ENCODE peak calls at places on chromosomes 4 and X, in five cellular contexts. One of them, this sample, is unnamed.

GRCh38 chr4:163343604-163344146 is at the start of gene NPY5R:
- DNase-seq in astrocyte of the spinal cord: no peak
- DNase-seq in GM23338: peak
- DNase-seq in CD4-positive, CD25-positive, alpha-beta regulatory T cell: no peak
- DNase-seq in ovary: no peak
- DNase-seq in this sample: no peak

GRCh38 chrX:149825424-149825823 is 43.7 kb downstream of the MAGEA9 start:
- DNase-seq in astrocyte of the spinal cord: no peak
- DNase-seq in GM23338: peak
- DNase-seq in CD4-positive, CD25-positive, alpha-beta regulatory T cell: no peak
- DNase-seq in ovary: no peak
- DNase-seq in this sample: peak

GRCh38 chrX:116267511-116268040 is 97.0 kb downstream of the AGTR2 start:
- DNase-seq in astrocyte of the spinal cord: peak
- DNase-seq in GM23338: no peak
- DNase-seq in CD4-positive, CD25-positive, alpha-beta regulatory T cell: no peak
- DNase-seq in ovary: no peak
- DNase-seq in this sample: no peak

GRCh38 chr4:168541608-168541953 is 44.7 kb downstream of the PALLD start:
- DNase-seq in astrocyte of the spinal cord: peak
- DNase-seq in GM23338: no peak
- DNase-seq in CD4-positive, CD25-positive, alpha-beta regulatory T cell: no peak
- DNase-seq in ovary: no peak
- DNase-seq in this sample: no peak

GRCh38 chr4:15451181-15451865 is 18.4 kb upstream of the CC2D2A start:
- DNase-seq in astrocyte of the spinal cord: peak
- DNase-seq in GM23338: no peak
- DNase-seq in CD4-positive, CD25-positive, alpha-beta regulatory T cell: no peak
- DNase-seq in ovary: no peak
- DNase-seq in this sample: no peak

GRCh38 chr4:80197601-80198444 is 520 bp downstream of the PRDM8 start:
- DNase-seq in astrocyte of the spinal cord: no peak
- DNase-seq in GM23338: peak
- DNase-seq in CD4-positive, CD25-positive, alpha-beta regulatory T cell: no peak
- DNase-seq in ovary: peak
- DNase-seq in this sample: no peak

GRCh38 chrX:258291-259040 is 22.7 kb upstream of the PLCXD1 start:
- DNase-seq in astrocyte of the spinal cord: no peak
- DNase-seq in GM23338: no peak
- DNase-seq in CD4-positive, CD25-positive, alpha-beta regulatory T cell: no peak
- DNase-seq in ovary: no peak
- DNase-seq in this sample: no peak

GRCh38 chr4:119632216-119632615 is 3.6 kb upstream of the PDE5A start:
- DNase-seq in astrocyte of the spinal cord: peak
- DNase-seq in GM23338: no peak
- DNase-seq in CD4-positive, CD25-positive, alpha-beta regulatory T cell: no peak
- DNase-seq in ovary: no peak
- DNase-seq in this sample: no peak

GRCh38 chr4:40587826-40588225 is 41.8 kb downstream of the RBM47 start:
- DNase-seq in astrocyte of the spinal cord: peak
- DNase-seq in GM23338: no peak
- DNase-seq in CD4-positive, CD25-positive, alpha-beta regulatory T cell: no peak
- DNase-seq in ovary: no peak
- DNase-seq in this sample: no peak

GRCh38 chr4:145625677-145626622 is 6.8 kb downstream of the MMAA start:
- DNase-seq in astrocyte of the spinal cord: no peak
- DNase-seq in GM23338: no peak
- DNase-seq in CD4-positive, CD25-positive, alpha-beta regulatory T cell: no peak
- DNase-seq in ovary: no peak
- DNase-seq in this sample: peak

GRCh38 chr4:26452565-26453531 is 37.4 kb downstream of the CCKAR start:
- DNase-seq in astrocyte of the spinal cord: no peak
- DNase-seq in GM23338: peak
- DNase-seq in CD4-positive, CD25-positive, alpha-beta regulatory T cell: no peak
- DNase-seq in ovary: no peak
- DNase-seq in this sample: no peak

GRCh38 chr4:140743194-140743931 is 12.8 kb downstream of the TBC1D9 start:
- DNase-seq in astrocyte of the spinal cord: peak
- DNase-seq in GM23338: peak
- DNase-seq in CD4-positive, CD25-positive, alpha-beta regulatory T cell: no peak
- DNase-seq in ovary: no peak
- DNase-seq in this sample: peak

GRCh38 chr4:41428205-41428940 is 109.6 kb upstream of the LIMCH1 start:
- DNase-seq in astrocyte of the spinal cord: no peak
- DNase-seq in GM23338: no peak
- DNase-seq in CD4-positive, CD25-positive, alpha-beta regulatory T cell: no peak
- DNase-seq in ovary: no peak
- DNase-seq in this sample: no peak

GRCh38 chr4:153341575-153342090 is 2.9 kb upstream of the MND1 start:
- DNase-seq in astrocyte of the spinal cord: no peak
- DNase-seq in GM23338: no peak
- DNase-seq in CD4-positive, CD25-positive, alpha-beta regulatory T cell: no peak
- DNase-seq in ovary: no peak
- DNase-seq in this sample: peak

GRCh38 chr4:156298230-156298629 is 344.6 kb upstream of the CTSO start:
- DNase-seq in astrocyte of the spinal cord: peak
- DNase-seq in GM23338: peak
- DNase-seq in CD4-positive, CD25-positive, alpha-beta regulatory T cell: no peak
- DNase-seq in ovary: no peak
- DNase-seq in this sample: no peak

GRCh38 chr4:55186123-55186522 is 60.7 kb upstream of the KDR start:
- DNase-seq in astrocyte of the spinal cord: no peak
- DNase-seq in GM23338: peak
- DNase-seq in CD4-positive, CD25-positive, alpha-beta regulatory T cell: no peak
- DNase-seq in ovary: no peak
- DNase-seq in this sample: no peak

GRCh38 chr4:38606587-38606905 is 57.5 kb upstream of the KLF3 start:
- DNase-seq in astrocyte of the spinal cord: no peak
- DNase-seq in GM23338: no peak
- DNase-seq in CD4-positive, CD25-positive, alpha-beta regulatory T cell: no peak
- DNase-seq in ovary: no peak
- DNase-seq in this sample: no peak

GRCh38 chr4:56976283-56976877 is 1.0 kb downstream of the NOA1 start:
- DNase-seq in astrocyte of the spinal cord: no peak
- DNase-seq in GM23338: peak
- DNase-seq in CD4-positive, CD25-positive, alpha-beta regulatory T cell: no peak
- DNase-seq in ovary: peak
- DNase-seq in this sample: peak

GRCh38 chr4:161813889-161814288 is 349.9 kb downstream of the FSTL5 start:
- DNase-seq in astrocyte of the spinal cord: no peak
- DNase-seq in GM23338: no peak
- DNase-seq in CD4-positive, CD25-positive, alpha-beta regulatory T cell: no peak
- DNase-seq in ovary: no peak
- DNase-seq in this sample: no peak

GRCh38 chr4:177809786-177810185 is 367.5 kb upstream of the AGA start:
- DNase-seq in astrocyte of the spinal cord: no peak
- DNase-seq in GM23338: no peak
- DNase-seq in CD4-positive, CD25-positive, alpha-beta regulatory T cell: no peak
- DNase-seq in ovary: no peak
- DNase-seq in this sample: no peak

GRCh38 chr4:138334346-138335016 is 92.3 kb upstream of the SLC7A11 start:
- DNase-seq in astrocyte of the spinal cord: no peak
- DNase-seq in GM23338: no peak
- DNase-seq in CD4-positive, CD25-positive, alpha-beta regulatory T cell: no peak
- DNase-seq in ovary: no peak
- DNase-seq in this sample: no peak

GRCh38 chr4:7296661-7297335 is 104.5 kb downstream of the SORCS2 start:
- DNase-seq in astrocyte of the spinal cord: no peak
- DNase-seq in GM23338: no peak
- DNase-seq in CD4-positive, CD25-positive, alpha-beta regulatory T cell: no peak
- DNase-seq in ovary: no peak
- DNase-seq in this sample: no peak

GRCh38 chr4:123651127-123651526 is 254.5 kb downstream of the SPRY1 start:
- DNase-seq in astrocyte of the spinal cord: no peak
- DNase-seq in GM23338: no peak
- DNase-seq in CD4-positive, CD25-positive, alpha-beta regulatory T cell: no peak
- DNase-seq in ovary: no peak
- DNase-seq in this sample: no peak

GRCh38 chr4:2416564-2417195 is 1.8 kb downstream of the ZFYVE28 start:
- DNase-seq in astrocyte of the spinal cord: peak
- DNase-seq in GM23338: peak
- DNase-seq in CD4-positive, CD25-positive, alpha-beta regulatory T cell: no peak
- DNase-seq in ovary: no peak
- DNase-seq in this sample: peak

GRCh38 chr4:95190751-95191436 is 357.9 kb downstream of the UNC5C start:
- DNase-seq in astrocyte of the spinal cord: no peak
- DNase-seq in GM23338: no peak
- DNase-seq in CD4-positive, CD25-positive, alpha-beta regulatory T cell: no peak
- DNase-seq in ovary: no peak
- DNase-seq in this sample: no peak

GRCh38 chr4:168167714-168168284 is 75.5 kb downstream of the ANXA10 start:
- DNase-seq in astrocyte of the spinal cord: peak
- DNase-seq in GM23338: no peak
- DNase-seq in CD4-positive, CD25-positive, alpha-beta regulatory T cell: no peak
- DNase-seq in ovary: no peak
- DNase-seq in this sample: no peak

GRCh38 chr4:36385951-36386561 is 104.6 kb downstream of the DTHD1 start:
- DNase-seq in astrocyte of the spinal cord: no peak
- DNase-seq in GM23338: no peak
- DNase-seq in CD4-positive, CD25-positive, alpha-beta regulatory T cell: peak
- DNase-seq in ovary: no peak
- DNase-seq in this sample: peak

GRCh38 chr4:89514811-89515210 is 207.2 kb upstream of the GPRIN3 start:
- DNase-seq in astrocyte of the spinal cord: no peak
- DNase-seq in GM23338: no peak
- DNase-seq in CD4-positive, CD25-positive, alpha-beta regulatory T cell: no peak
- DNase-seq in ovary: no peak
- DNase-seq in this sample: no peak

GRCh38 chr4:38109896-38110295 is 149.7 kb downstream of the PTTG2 start:
- DNase-seq in astrocyte of the spinal cord: no peak
- DNase-seq in GM23338: no peak
- DNase-seq in CD4-positive, CD25-positive, alpha-beta regulatory T cell: no peak
- DNase-seq in ovary: no peak
- DNase-seq in this sample: no peak

GRCh38 chrX:110989447-110989846 is 106.5 kb upstream of the PAK3 start:
- DNase-seq in astrocyte of the spinal cord: no peak
- DNase-seq in GM23338: no peak
- DNase-seq in CD4-positive, CD25-positive, alpha-beta regulatory T cell: no peak
- DNase-seq in ovary: no peak
- DNase-seq in this sample: no peak

GRCh38 chr4:153934689-153935017 is 145.8 kb upstream of the SFRP2 start:
- DNase-seq in astrocyte of the spinal cord: no peak
- DNase-seq in GM23338: no peak
- DNase-seq in CD4-positive, CD25-positive, alpha-beta regulatory T cell: no peak
- DNase-seq in ovary: no peak
- DNase-seq in this sample: no peak

GRCh38 chr4:80142396-80143304 is 54.7 kb upstream of the PRDM8 start:
- DNase-seq in astrocyte of the spinal cord: no peak
- DNase-seq in GM23338: no peak
- DNase-seq in CD4-positive, CD25-positive, alpha-beta regulatory T cell: no peak
- DNase-seq in ovary: no peak
- DNase-seq in this sample: no peak

GRCh38 chr4:99352602-99353580 is at the start of gene ADH1C:
- DNase-seq in astrocyte of the spinal cord: no peak
- DNase-seq in GM23338: no peak
- DNase-seq in CD4-positive, CD25-positive, alpha-beta regulatory T cell: no peak
- DNase-seq in ovary: no peak
- DNase-seq in this sample: no peak

GRCh38 chrX:153708415-153708814 is 15.8 kb downstream of the BCAP31 start:
- DNase-seq in astrocyte of the spinal cord: peak
- DNase-seq in GM23338: peak
- DNase-seq in CD4-positive, CD25-positive, alpha-beta regulatory T cell: no peak
- DNase-seq in ovary: peak
- DNase-seq in this sample: peak

GRCh38 chrX:13759152-13759718 is 24.7 kb downstream of the OFD1 start:
- DNase-seq in astrocyte of the spinal cord: no peak
- DNase-seq in GM23338: no peak
- DNase-seq in CD4-positive, CD25-positive, alpha-beta regulatory T cell: no peak
- DNase-seq in ovary: no peak
- DNase-seq in this sample: peak

DNA sequence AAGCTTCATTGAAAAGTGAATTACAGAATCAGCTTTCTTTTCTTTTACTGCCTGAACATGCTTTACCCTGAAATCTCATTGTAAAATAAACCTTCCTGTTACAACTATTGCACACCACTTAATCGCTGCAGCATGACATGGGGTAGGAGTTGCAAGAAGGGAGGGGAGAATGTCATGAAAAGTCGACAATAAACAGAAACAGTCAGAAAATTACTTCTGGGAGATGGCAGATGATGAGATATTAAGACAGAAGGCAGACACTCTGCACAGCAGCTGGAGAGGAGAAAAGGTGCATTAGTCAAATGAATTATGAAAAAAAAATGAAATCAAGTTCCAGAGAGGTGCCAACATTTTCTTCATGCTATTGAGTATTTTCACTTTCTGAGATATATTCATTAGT is 287.7 kb downstream of the PCDH7 start:
- DNase-seq in astrocyte of the spinal cord: no peak
- DNase-seq in GM23338: no peak
- DNase-seq in CD4-positive, CD25-positive, alpha-beta regulatory T cell: no peak
- DNase-seq in ovary: no peak
- DNase-seq in this sample: no peak
- H3K4me3 ChIP-seq in astrocyte of the spinal cord: no peak
- H3K4me3 ChIP-seq in GM23338: no peak
- H3K4me3 ChIP-seq in CD4-positive, CD25-positive, alpha-beta regulatory T cell: no peak
- H3K4me3 ChIP-seq in ovary: no peak
- H3K4me3 ChIP-seq in this sample: no peak

DNA sequence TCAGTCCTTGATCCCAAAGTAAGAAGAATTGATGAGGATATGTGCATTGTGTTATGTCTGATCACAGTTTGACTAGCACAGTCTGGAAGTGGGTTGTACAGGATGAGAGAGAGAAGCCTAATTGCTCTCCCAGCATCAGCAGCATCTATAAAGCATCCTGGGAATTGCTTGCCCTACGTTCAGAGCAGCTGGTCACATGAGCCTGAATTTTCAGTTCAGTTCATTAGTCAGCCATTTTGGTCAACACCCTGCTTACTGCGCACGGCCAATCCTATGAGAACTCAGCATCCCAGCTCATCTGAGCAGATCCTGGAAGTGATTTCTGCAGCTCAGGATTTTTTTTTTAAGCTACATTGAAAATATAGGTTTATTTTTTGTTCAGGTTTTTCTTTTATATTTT is at the start of gene RUFY3:
- DNase-seq in astrocyte of the spinal cord: peak
- DNase-seq in GM23338: peak
- DNase-seq in CD4-positive, CD25-positive, alpha-beta regulatory T cell: no peak
- DNase-seq in ovary: peak
- DNase-seq in this sample: no peak
- H3K4me3 ChIP-seq in astrocyte of the spinal cord: peak
- H3K4me3 ChIP-seq in GM23338: no peak
- H3K4me3 ChIP-seq in CD4-positive, CD25-positive, alpha-beta regulatory T cell: no peak
- H3K4me3 ChIP-seq in ovary: peak
- H3K4me3 ChIP-seq in this sample: no peak

GRCh38 chrX:57906790-57907189 is 3.5 kb downstream of the ZXDA start:
- DNase-seq in astrocyte of the spinal cord: peak
- DNase-seq in GM23338: no peak
- DNase-seq in CD4-positive, CD25-positive, alpha-beta regulatory T cell: no peak
- DNase-seq in ovary: no peak
- DNase-seq in this sample: no peak
- H3K4me3 ChIP-seq in astrocyte of the spinal cord: no peak
- H3K4me3 ChIP-seq in GM23338: peak
- H3K4me3 ChIP-seq in CD4-positive, CD25-positive, alpha-beta regulatory T cell: peak
- H3K4me3 ChIP-seq in ovary: no peak
- H3K4me3 ChIP-seq in this sample: no peak

GRCh38 chrX:31704938-31705337 is 633.1 kb upstream of the FTHL17 start:
- DNase-seq in astrocyte of the spinal cord: no peak
- DNase-seq in GM23338: no peak
- DNase-seq in CD4-positive, CD25-positive, alpha-beta regulatory T cell: no peak
- DNase-seq in ovary: no peak
- DNase-seq in this sample: no peak
- H3K4me3 ChIP-seq in astrocyte of the spinal cord: no peak
- H3K4me3 ChIP-seq in GM23338: no peak
- H3K4me3 ChIP-seq in CD4-positive, CD25-positive, alpha-beta regulatory T cell: no peak
- H3K4me3 ChIP-seq in ovary: no peak
- H3K4me3 ChIP-seq in this sample: no peak

GRCh38 chr4:182145360-182145905 is 97.8 kb upstream of the TENM3 start:
- DNase-seq in astrocyte of the spinal cord: peak
- DNase-seq in GM23338: peak
- DNase-seq in CD4-positive, CD25-positive, alpha-beta regulatory T cell: no peak
- DNase-seq in ovary: no peak
- DNase-seq in this sample: no peak
- H3K4me3 ChIP-seq in astrocyte of the spinal cord: peak
- H3K4me3 ChIP-seq in GM23338: peak
- H3K4me3 ChIP-seq in CD4-positive, CD25-positive, alpha-beta regulatory T cell: no peak
- H3K4me3 ChIP-seq in ovary: peak
- H3K4me3 ChIP-seq in this sample: peak